ENCODE peak calls at places on chromosomes 16 and 17, in seven cellular contexts. W is NCI-H460; I is RKO; H is EH; M is activated CD4-positive, alpha-beta T cell treated with anti-CD3 and anti-CD28 coated beads for 36 hours; E is NCI-H1436 treated with DMSO at 0.1 percent for 48 hours; U is HL-60. T is an unnamed sample.
A peak's percentile ranks its signal among the peaks of the same experiment; 100 is the strongest.

GRCh38 chr16:3511286-3512180 is 10.7 kb downstream of the CLUAP1 start:
- DNase-seq in M (no peak), I (no peak), H (no peak), E (no peak), U (no peak), W (no peak), T (no peak)

GRCh38 chr17:71969500-71969899 is 151.3 kb upstream of the SOX9 start:
- DNase-seq in I (no peak), E (no peak), W (no peak), H (no peak), U (no peak), M (no peak), T (no peak)

GRCh38 chr17:80260791-80261158 is at the start of gene RNF213:
- DNase-seq in I (peak; percentile 53), U (peak; percentile 46), E (no peak), M (peak; percentile 71), H (peak; percentile 52), W (no peak), T (peak; percentile 61)

GRCh38 chr16:5504028-5504758 is 406.6 kb upstream of the EEF2KMT start:
- DNase-seq in I (no peak), E (no peak), W (no peak), U (no peak), M (no peak), H (no peak), T (peak; percentile 7)

GRCh38 chr17:81579821-81580321 is 27.7 kb upstream of the FAAP100 start:
- DNase-seq in H (peak; percentile 86), I (peak; percentile 24), W (no peak), E (no peak), M (no peak), U (no peak), T (no peak)

GRCh38 chr17:2237960-2238359 is 65.6 kb downstream of the SMG6 start:
- DNase-seq in I (no peak), W (no peak), M (no peak), E (no peak), H (peak; percentile 64), U (no peak), T (no peak)

GRCh38 chr17:16419929-16420271 is 4.5 kb downstream of the TRPV2 start:
- DNase-seq in M (peak; percentile 59), I (peak; percentile 41), E (no peak), U (no peak), W (no peak), H (peak; percentile 88), T (peak; percentile 37)

GRCh38 chr16:87363771-87364476 is 19.7 kb downstream of the FBXO31 start:
- DNase-seq in E (no peak), U (no peak), H (peak; percentile 48), M (no peak), I (no peak), W (no peak), T (no peak)

GRCh38 chr17:1490643-1491405 is 1.7 kb downstream of the MYO1C start:
- DNase-seq in E (peak; percentile 8), I (peak; percentile 65), M (peak; percentile 81), W (peak; percentile 40), U (no peak), H (peak; percentile 67), T (no peak)

GRCh38 chr16:85334718-85335583 is 222.7 kb upstream of the CIBAR2 start:
- DNase-seq in W (no peak), I (no peak), H (no peak), U (no peak), M (peak; percentile 48), E (no peak), T (no peak)

GRCh38 chr16:89472711-89473075 is 17.7 kb downstream of the ANKRD11 start:
- DNase-seq in H (no peak), W (no peak), I (no peak), U (no peak), E (no peak), M (no peak), T (no peak)

GRCh38 chr16:55944377-55944802 is 69.2 kb upstream of the CES5A start:
- DNase-seq in U (peak; percentile 2), H (peak; percentile 68), M (peak; percentile 68), I (peak; percentile 33), W (peak; percentile 70), E (peak; percentile 18), T (peak; percentile 78)

GRCh38 chr17:8954339-8954738 is 11.2 kb downstream of the PIK3R5 start:
- DNase-seq in W (no peak), I (no peak), E (no peak), M (peak; percentile 85), H (no peak), U (peak; percentile 53), T (no peak)

GRCh38 chr17:79892457-79893236 is 53.4 kb upstream of the CBX4 start:
- DNase-seq in W (no peak), E (peak; percentile 85), H (no peak), I (no peak), M (no peak), U (no peak), T (no peak)

GRCh38 chr17:68860941-68861340 is 94.3 kb downstream of the ABCA8 start:
- DNase-seq in E (no peak), H (no peak), M (no peak), W (no peak), I (no peak), U (no peak), T (no peak)

GRCh38 chr17:49987681-49988441 is 7.2 kb downstream of the DLX3 start:
- DNase-seq in M (no peak), E (no peak), H (peak; percentile 74), I (no peak), U (no peak), W (no peak), T (peak; percentile 48)

GRCh38 chr16:19524866-19525723 is 1.4 kb downstream of the CCP110 start:
- DNase-seq in I (peak; percentile 51), E (no peak), W (no peak), U (no peak), M (no peak), H (peak; percentile 9), T (no peak)

GRCh38 chr17:45248132-45248936 is 13.6 kb downstream of the SPATA32 start:
- DNase-seq in M (peak; percentile 89), I (peak; percentile 49), U (no peak), E (peak; percentile 40), H (no peak), W (no peak), T (peak; percentile 18)

GRCh38 chr17:69335018-69335417 is 8.1 kb upstream of the ABCA5 start:
- DNase-seq in U (peak; percentile 37), I (peak; percentile 68), E (no peak), M (no peak), H (peak; percentile 13), W (peak; percentile 48), T (peak; percentile 88)

GRCh38 chr16:89422905-89423630 is 67.3 kb downstream of the ANKRD11 start:
- DNase-seq in E (no peak), U (no peak), H (peak; percentile 81), W (no peak), M (peak; percentile 80), I (no peak), T (no peak)

GRCh38 chr16:47705268-47705667 is 244.1 kb downstream of the PHKB start:
- DNase-seq in W (no peak), I (no peak), M (no peak), H (no peak), U (no peak), E (no peak), T (no peak)

GRCh38 chr17:50884354-50885311 is 18.5 kb upstream of the TOB1 start:
- DNase-seq in U (peak; percentile 58), M (no peak), W (no peak), I (no peak), E (no peak), H (no peak), T (no peak)

GRCh38 chr16:62638964-62639861 is 603.0 kb upstream of the CDH8 start:
- DNase-seq in I (no peak), W (no peak), H (no peak), M (no peak), U (no peak), E (no peak), T (no peak)

GRCh38 chr17:62847426-62847825 is 39.3 kb upstream of the MARCHF10 start:
- DNase-seq in M (no peak), I (no peak), U (no peak), E (no peak), W (no peak), H (no peak), T (no peak)

GRCh38 chr17:57045868-57046671 is 39.0 kb upstream of the AKAP1 start:
- DNase-seq in I (no peak), H (no peak), W (no peak), M (peak; percentile 62), U (no peak), E (no peak), T (no peak)

GRCh38 chr17:16583781-16584180 is 14.8 kb upstream of the ZNF287 start:
- DNase-seq in I (no peak), U (no peak), M (peak; percentile 10), E (no peak), H (no peak), W (no peak), T (no peak)

GRCh38 chr17:17514993-17515920 is 19.1 kb upstream of the RASD1 start:
- DNase-seq in M (no peak), H (peak; percentile 94), I (no peak), E (no peak), U (no peak), W (no peak), T (no peak)

GRCh38 chr17:354651-355556 is 2.3 kb upstream of the RPH3AL start:
- DNase-seq in W (peak; percentile 68), E (no peak), H (no peak), M (no peak), U (no peak), I (no peak), T (no peak)

GRCh38 chr17:44049294-44050080 is 17.0 kb downstream of the LSM12 start:
- DNase-seq in U (no peak), M (no peak), E (no peak), W (no peak), I (no peak), H (no peak), T (no peak)

GRCh38 chr17:74290340-74290739 is 16.3 kb downstream of the DNAI2 start:
- DNase-seq in M (no peak), I (no peak), W (no peak), E (no peak), U (no peak), H (no peak), T (no peak)

GRCh38 chr17:74773871-74774286 is 2.3 kb downstream of the NAT9 start:
- DNase-seq in U (no peak), H (peak; percentile 77), I (peak; percentile 28), M (no peak), E (no peak), W (no peak), T (no peak)

GRCh38 chr17:50511058-50511457 is 2.8 kb downstream of the MYCBPAP start:
- DNase-seq in E (no peak), U (no peak), H (peak; percentile 41), I (no peak), W (no peak), M (peak; percentile 74), T (no peak)

GRCh38 chr17:15171433-15172047 is 93.6 kb downstream of the PMP22 start:
- DNase-seq in U (no peak), W (peak; percentile 62), M (peak; percentile 59), H (peak; percentile 79), E (no peak), I (peak; percentile 74), T (peak; percentile 79)

GRCh38 chr16:67304006-67304405 is 22.5 kb downstream of the KCTD19 start:
- DNase-seq in I (no peak), E (no peak), M (no peak), W (no peak), H (peak; percentile 71), U (no peak), T (no peak)

GRCh38 chr17:65228734-65229390 is 91.7 kb downstream of the RGS9 start:
- DNase-seq in W (no peak), U (no peak), I (no peak), M (peak; percentile 67), E (peak; percentile 58), H (peak; percentile 91), T (no peak)

GRCh38 chr17:29567362-29568330 is 809 bp upstream of the ABHD15 start:
- DNase-seq in M (peak; percentile 90), E (peak; percentile 28), U (no peak), W (peak; percentile 43), I (peak; percentile 82), H (peak; percentile 65), T (peak; percentile 19)

GRCh38 chr16:88451586-88452484 is 1.2 kb upstream of the ZFPM1 start:
- DNase-seq in M (peak; percentile 50), E (no peak), U (no peak), W (no peak), H (no peak), I (no peak), T (peak; percentile 11)

GRCh38 chr17:27810902-27811557 is 10.7 kb upstream of the NOS2 start:
- DNase-seq in E (no peak), U (no peak), I (peak; percentile 31), M (no peak), H (peak; percentile 28), W (no peak), T (no peak)

T was measured in SK-MEL-5.